ENCODE peak calls at places on chromosomes 2 and 18, in seven cellular contexts. S is mesenchymal stem cell, L is IMR-90, M is H9, F is neuronal stem cell, U is H1, X is trophoblast cell. H is an unnamed sample.
A peak's percentile ranks its signal among the peaks of the same experiment; 100 is the strongest.

GRCh38 chr18:40534748-40535147 is 1420.3 kb upstream of the PIK3C3 start:
- DNase-seq in F (no peak), S (peak; percentile 44), U (no peak), M (no peak), L (peak; percentile 61), X (no peak), H (no peak)

GRCh38 chr2:142061733-142062132 is 69.1 kb downstream of the LRP1B start:
- DNase-seq in S (peak; percentile 4), U (no peak), L (no peak), X (no peak), F (no peak), M (no peak), H (no peak)

GRCh38 chr2:219812672-219813071 is 185.2 kb downstream of the SLC4A3 start:
- DNase-seq in X (no peak), F (no peak), S (no peak), U (no peak), M (no peak), L (no peak), H (no peak)

GRCh38 chr2:33848486-33848885 is 249.4 kb upstream of the FAM98A start:
- DNase-seq in F (no peak), L (peak; percentile 80), M (no peak), S (peak; percentile 0), U (no peak), X (peak; percentile 62), H (no peak)

GRCh38 chr2:8418721-8419120 is 263.1 kb upstream of the ID2 start:
- DNase-seq in M (no peak), L (peak; percentile 66), S (no peak), X (peak; percentile 81), F (no peak), U (no peak), H (no peak)

GRCh38 chr2:30512243-30512866 is 65.3 kb downstream of the LCLAT1 start:
- DNase-seq in F (no peak), S (no peak), L (no peak), X (no peak), M (no peak), U (no peak), H (peak; percentile 76)

GRCh38 chr2:85741811-85742507 is 11.8 kb upstream of the ATOH8 start:
- DNase-seq in F (peak; percentile 60), L (peak; percentile 96), S (peak; percentile 93), M (no peak), U (no peak), X (no peak), H (no peak)

GRCh38 chr2:120486946-120487345 is 141.0 kb downstream of the INHBB start:
- DNase-seq in M (no peak), X (peak; percentile 93), F (no peak), L (peak; percentile 10), S (peak; percentile 32), U (no peak), H (peak; percentile 83)

GRCh38 chr2:17752892-17753802 is 463 bp downstream of the SMC6 start:
- DNase-seq in L (peak; percentile 34), M (peak; percentile 47), U (no peak), S (peak; percentile 56), F (no peak), X (peak; percentile 71), H (peak; percentile 83)

GRCh38 chr2:100107911-100108647 is 34.3 kb downstream of the AFF3 start:
- DNase-seq in U (no peak), F (no peak), M (no peak), S (peak; percentile 9), L (no peak), X (no peak), H (no peak)

GRCh38 chr2:216551234-216551633 is 52.6 kb downstream of the RPL37A start:
- DNase-seq in L (peak; percentile 88), X (no peak), U (no peak), S (no peak), M (no peak), F (no peak), H (no peak)

GRCh38 chr18:48777026-48777736 is 173.6 kb downstream of the SMAD7 start:
- DNase-seq in F (peak; percentile 39), M (peak; percentile 86), X (peak; percentile 64), S (peak; percentile 81), L (peak; percentile 20), U (peak; percentile 87), H (peak; percentile 82)

GRCh38 chr2:9554841-9555337 is 741 bp downstream of the ADAM17 start:
- DNase-seq in U (no peak), L (peak; percentile 88), S (peak; percentile 89), F (no peak), X (peak; percentile 70), M (no peak), H (peak; percentile 79)

GRCh38 chr2:186274936-186275575 is 211.0 kb upstream of the ZC3H15 start:
- DNase-seq in L (peak; percentile 88), S (peak; percentile 26), F (no peak), M (no peak), X (peak; percentile 61), U (no peak), H (peak; percentile 61)

GRCh38 chr2:4763009-4763408 is 929.2 kb upstream of the SOX11 start:
- DNase-seq in F (peak; percentile 57), L (no peak), M (peak; percentile 56), S (no peak), X (peak; percentile 23), U (peak; percentile 63), H (peak; percentile 73)

GRCh38 chr18:10454800-10455550 is 540 bp downstream of the APCDD1 start:
- DNase-seq in X (peak; percentile 60), U (peak; percentile 67), M (peak; percentile 45), S (peak; percentile 55), F (peak; percentile 17), L (peak; percentile 20), H (peak; percentile 67)

GRCh38 chr18:74501386-74501785 is 5.2 kb downstream of the CNDP2 start:
- DNase-seq in L (no peak), M (no peak), X (peak; percentile 73), F (no peak), U (no peak), S (no peak), H (peak; percentile 86)

GRCh38 chr2:128362889-128363228 is 44.2 kb upstream of the HS6ST1 start:
- DNase-seq in M (peak; percentile 91), U (peak; percentile 70), S (peak; percentile 79), X (peak; percentile 91), F (peak; percentile 79), L (peak; percentile 79), H (peak; percentile 99)

DNA sequence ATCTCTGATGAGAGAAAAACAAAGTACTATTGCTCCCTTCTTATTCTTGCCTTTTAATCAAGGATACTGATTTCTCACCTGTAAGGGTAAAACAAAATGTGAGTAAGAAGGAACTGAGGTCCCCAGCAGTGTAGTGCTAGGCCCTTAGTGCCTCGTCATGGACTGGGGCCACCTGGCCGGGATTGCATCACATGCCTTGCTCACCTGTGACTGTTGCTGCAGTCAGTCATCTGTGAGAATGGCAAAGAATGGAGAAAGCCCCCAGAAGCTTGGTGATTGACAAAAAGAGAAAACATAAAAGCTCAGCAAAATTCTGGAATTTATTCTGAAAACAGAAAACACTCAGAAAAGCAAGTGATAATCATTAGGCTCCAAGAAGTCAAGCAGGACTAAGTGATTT is 63.4 kb downstream of the SPATS2L start:
- DNase-seq in X (peak; percentile 68), U (no peak), M (no peak), S (no peak), F (no peak), L (no peak), H (no peak)
- H3K23ac ChIP-seq in X (no peak overlapping the region), U (no peak overlapping the region), M (no peak overlapping the region), S (no peak overlapping the region), F (no peak overlapping the region), L (no peak overlapping the region), H (no peak overlapping the region)

GRCh38 chr2:29336741-29337340 is 221.6 kb downstream of the CLIP4 start:
- DNase-seq in M (no peak), X (peak; percentile 16), F (no peak), U (no peak), L (no peak), S (no peak), H (no peak)
- H4K8ac ChIP-seq in M (no peak overlapping the region), X (no peak overlapping the region), F (no peak overlapping the region), U (no peak overlapping the region), L (no peak overlapping the region), S (no peak overlapping the region), H (no peak overlapping the region)

GRCh38 chr2:171407030-171407707 is 26.6 kb downstream of the METTL8 start:
- DNase-seq in X (no peak), F (no peak), U (no peak), M (no peak), L (no peak), S (no peak), H (no peak)
- H3K4me2 ChIP-seq in X (no peak overlapping the region), F (no peak overlapping the region), U (no peak overlapping the region), M (no peak overlapping the region), L (no peak overlapping the region), S (no peak overlapping the region), H (no peak overlapping the region)

DNA sequence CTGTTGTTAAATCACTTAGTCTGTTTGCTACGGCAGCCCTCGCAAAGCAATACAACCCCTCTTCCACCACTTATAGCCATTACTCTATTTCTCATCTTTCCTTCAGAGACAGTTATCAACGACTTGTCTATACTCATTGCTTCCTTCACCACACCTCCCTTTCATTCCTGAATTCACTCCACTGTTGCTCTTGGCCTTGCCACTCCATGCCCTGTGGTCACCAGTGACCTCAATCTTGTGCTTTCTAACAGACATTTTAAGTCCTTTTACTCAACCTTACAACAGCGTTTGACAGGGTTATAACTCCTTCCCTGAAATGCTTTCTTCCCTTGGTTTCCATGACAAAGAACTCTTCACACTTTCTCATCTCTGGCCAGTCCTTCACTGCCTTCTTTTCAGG is 90.6 kb upstream of the CCDC141 start:
- DNase-seq in U (no peak), X (no peak), L (no peak), F (no peak), M (no peak), S (no peak), H (no peak)
- H3K23ac ChIP-seq in U (no peak overlapping the region), X (no peak overlapping the region), L (no peak overlapping the region), F (no peak overlapping the region), M (no peak overlapping the region), S (no peak overlapping the region), H (no peak overlapping the region)